ENCODE peak calls at places on chromosome 15, in six cellular contexts. I is mucosa of descending colon, R is heart left ventricle, B is pancreas, N is GM12865, G is Panc1. O is an unnamed sample.

GRCh38 chr15:40763801-40764765 is at the start of gene GCHFR:
- DNase-seq in B (peak), I (peak), R (peak), G (no peak), N (peak), O (no peak)

GRCh38 chr15:53036641-53037040 is 246.5 kb upstream of the ONECUT1 start:
- DNase-seq in I (no peak), R (no peak), G (no peak), B (no peak), N (no peak), O (no peak)

GRCh38 chr15:48722764-48723661 is 77.5 kb upstream of the FBN1 start:
- DNase-seq in I (no peak), B (no peak), N (no peak), G (no peak), R (no peak), O (no peak)

GRCh38 chr15:23877502-23878412 is 190.7 kb upstream of the NDN start:
- DNase-seq in R (peak), I (peak), G (no peak), B (peak), N (peak), O (no peak)

GRCh38 chr15:66390670-66391069 is 4.0 kb downstream of the MAP2K1 start:
- DNase-seq in B (no peak), I (peak), N (peak), G (no peak), R (no peak), O (peak)

GRCh38 chr15:39127925-39128617 is 452.8 kb upstream of the THBS1 start:
- DNase-seq in I (peak), R (no peak), N (no peak), B (no peak), G (peak), O (no peak)

GRCh38 chr15:38062679-38063078 is 128.2 kb downstream of the TMCO5A start:
- DNase-seq in B (no peak), I (no peak), G (no peak), N (no peak), R (no peak), O (no peak)

GRCh38 chr15:62850318-62850717 is 192.2 kb upstream of the TPM1 start:
- DNase-seq in G (no peak), N (no peak), I (no peak), B (peak), R (no peak), O (no peak)

GRCh38 chr15:25426896-25427610 is 11.8 kb downstream of the UBE3A start:
- DNase-seq in R (no peak), G (no peak), N (no peak), I (no peak), B (no peak), O (no peak)

GRCh38 chr15:67120839-67121540 is 55.6 kb downstream of the SMAD3 start:
- DNase-seq in G (no peak), R (peak), N (peak), B (peak), I (peak), O (no peak)

GRCh38 chr15:72341361-72341760 is 21.4 kb upstream of the CELF6 start:
- DNase-seq in I (peak), R (no peak), B (no peak), N (no peak), G (no peak), O (no peak)

GRCh38 chr15:87619161-87619960 is 637.2 kb downstream of the NTRK3 start:
- DNase-seq in N (no peak), B (no peak), I (no peak), G (no peak), R (no peak), O (no peak)

GRCh38 chr15:42131826-42132806 is 24.3 kb downstream of the PLA2G4F start:
- DNase-seq in I (no peak), R (no peak), N (no peak), B (no peak), G (no peak), O (no peak)

GRCh38 chr15:47602124-47602523 is 115.2 kb upstream of the SEMA6D start:
- DNase-seq in B (no peak), I (no peak), R (no peak), G (no peak), N (no peak), O (no peak)

GRCh38 chr15:33007295-33007855 is 187.1 kb downstream of the FMN1 start:
- DNase-seq in I (no peak), N (no peak), B (no peak), R (no peak), G (no peak), O (no peak)

DNA sequence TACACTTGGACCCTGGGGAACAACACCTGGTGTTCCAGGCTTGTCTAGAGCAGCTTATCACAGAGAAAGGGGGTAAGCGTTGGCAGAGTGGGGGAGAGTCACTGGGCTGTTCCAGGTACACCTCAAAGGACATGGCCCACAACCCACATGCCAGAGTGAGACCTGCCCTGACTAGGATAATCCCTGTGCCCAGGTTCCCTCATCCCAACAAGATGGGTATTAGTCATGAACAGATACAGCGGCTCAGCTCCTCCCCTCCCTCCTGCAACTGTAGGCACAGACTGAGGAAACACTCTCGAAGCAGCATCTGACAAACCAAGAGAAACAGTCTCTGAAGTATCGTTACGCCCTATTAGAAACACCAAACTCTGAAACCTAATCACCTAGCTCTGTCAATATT is 32.1 kb upstream of the RPS17 start:
- DNase-seq in G (no peak), B (no peak), I (no peak), N (no peak), R (no peak), O (no peak)
- TF ChIP-seq CTCF in G (no peak), B (no peak), I (no peak), N (no peak), R (no peak), O (no peak)

GRCh38 chr15:70851889-70852288 is 2.1 kb downstream of the LARP6 start:
- DNase-seq in N (no peak), G (no peak), I (no peak), R (no peak), B (no peak), O (no peak)
- H3K4me3 ChIP-seq in N (no peak), G (peak), I (no peak), R (no peak), B (no peak), O (no peak)

GRCh38 chr15:57017024-57017423 is 98.6 kb downstream of the TCF12 start:
- DNase-seq in I (no peak), R (no peak), N (peak), G (no peak), B (no peak), O (no peak)
- TF ChIP-seq CTCF in I (no peak), R (no peak), N (peak), G (peak), B (no peak), O (peak)

GRCh38 chr15:51736069-51736468 is 1.4 kb downstream of the LYSMD2 start:
- DNase-seq in B (no peak), G (no peak), R (no peak), N (peak), I (no peak), O (no peak)

GRCh38 chr15:51735211-51735610 is 2.2 kb downstream of the LYSMD2 start:
- DNase-seq in G (no peak), I (no peak), R (no peak), N (peak), B (no peak), O (no peak)

GRCh38 chr15:51732661-51733060 is 4.8 kb downstream of the LYSMD2 start:
- DNase-seq in B (no peak), I (no peak), G (no peak), R (no peak), N (no peak), O (no peak)

GRCh38 chr15:51735611-51736010 is 1.8 kb downstream of the LYSMD2 start:
- DNase-seq in G (no peak), N (peak), B (no peak), I (no peak), R (no peak), O (no peak)

DNA sequence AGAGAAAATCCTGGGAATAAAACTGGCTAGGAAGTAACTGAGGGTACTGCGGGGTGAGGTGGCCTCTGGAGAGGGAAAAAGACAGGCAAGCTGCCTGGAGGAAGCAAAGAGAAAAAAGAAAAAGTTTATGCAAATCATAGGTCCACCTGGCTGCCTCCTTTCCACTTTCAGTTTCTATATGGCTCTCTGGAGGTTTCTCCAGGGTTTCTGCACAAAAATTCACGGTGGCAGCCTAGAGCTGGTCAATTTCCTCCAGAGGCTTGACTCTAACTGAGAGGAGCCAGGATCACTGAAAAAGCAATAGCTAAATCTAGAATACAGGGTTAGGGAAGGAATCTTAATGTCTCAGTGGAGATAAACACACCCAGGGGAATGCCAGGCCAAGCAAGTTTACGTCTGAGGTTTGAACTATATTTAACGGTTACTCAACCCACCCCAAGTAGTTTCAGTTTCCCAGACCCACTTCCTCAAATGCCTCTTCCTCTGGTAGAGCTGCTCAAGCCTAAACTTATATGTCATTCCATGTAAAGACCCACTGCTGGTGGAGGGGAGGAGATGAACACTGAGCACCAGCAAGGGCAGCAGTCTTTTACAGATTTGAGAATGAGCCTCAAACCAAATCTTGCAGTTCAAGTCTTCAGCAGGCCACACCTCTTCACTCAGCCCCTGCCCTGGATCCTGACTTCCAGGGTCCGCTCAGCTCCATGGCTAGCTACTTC is 5.7 kb downstream of the LYSMD2 start:
- DNase-seq in I (peak), G (no peak), N (peak), R (no peak), B (no peak), O (peak)
- H3K4me3 ChIP-seq in I (no peak), G (peak), N (peak), R (peak), B (peak), O (peak)

GRCh38 chr15:76840830-76841460 is 64.2 kb downstream of the SCAPER start:
- DNase-seq in N (peak), R (no peak), G (peak), B (no peak), I (peak), O (no peak)
- TF ChIP-seq CTCF in N (peak), R (peak), G (peak), B (peak), I (no peak), O (peak)

GRCh38 chr15:65370885-65371284 is 6.9 kb downstream of the IGDCC3 start:
- DNase-seq in R (no peak), N (no peak), G (no peak), B (no peak), I (no peak), O (no peak)
- H3K4me3 ChIP-seq in R (no peak), N (no peak), G (no peak), B (no peak), I (no peak), O (no peak)

GRCh38 chr15:49877117-49877860 is 241.7 kb downstream of the ATP8B4 start:
- DNase-seq in N (no peak), I (no peak), B (no peak), G (no peak), R (no peak), O (no peak)

GRCh38 chr15:49877871-49878511 is 241.0 kb downstream of the ATP8B4 start:
- DNase-seq in B (no peak), I (peak), G (no peak), N (no peak), R (no peak), O (no peak)

GRCh38 chr15:49875392-49875791 is 243.6 kb downstream of the ATP8B4 start:
- DNase-seq in G (no peak), R (no peak), B (no peak), I (no peak), N (peak), O (no peak)

GRCh38 chr15:49881433-49881832 is 237.6 kb downstream of the ATP8B4 start:
- DNase-seq in N (no peak), I (no peak), B (no peak), R (no peak), G (no peak), O (no peak)

DNA sequence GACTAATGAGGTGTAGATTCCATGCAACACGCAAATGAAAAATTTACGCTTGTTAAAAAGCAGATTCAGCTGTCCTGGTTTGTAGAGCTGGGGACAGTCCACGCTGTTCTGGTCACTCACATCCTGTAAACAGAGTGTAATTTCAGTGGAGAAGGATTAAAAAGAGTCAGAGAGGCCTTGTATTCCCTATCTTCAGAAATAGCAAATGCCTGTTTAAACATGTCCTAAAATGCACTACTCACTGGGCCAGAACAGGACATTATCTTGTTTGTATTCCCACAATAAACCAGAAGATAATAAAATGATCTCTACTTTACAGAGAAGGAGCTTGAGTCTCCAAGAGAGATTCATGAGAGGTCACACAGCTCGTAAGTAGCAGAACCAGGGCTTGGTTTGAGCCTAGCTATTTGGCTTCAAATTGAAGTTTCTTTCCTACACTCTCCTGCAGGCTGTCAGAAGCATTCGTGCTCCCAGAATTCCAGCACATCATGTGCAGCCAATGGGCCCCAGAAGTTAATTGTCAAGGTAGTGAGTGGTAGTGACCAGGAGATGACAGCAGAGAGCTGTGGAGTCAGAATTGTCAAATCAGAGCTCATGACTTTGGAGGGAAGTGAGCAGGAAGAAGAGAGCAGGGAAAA is 242.5 kb downstream of the ATP8B4 start:
- DNase-seq in R (no peak), N (no peak), G (no peak), I (peak), B (no peak), O (no peak)
- TF ChIP-seq CTCF in R (peak), N (peak), G (peak), I (no peak), B (peak), O (peak)

GRCh38 chr15:57553526-57553925 is 38.2 kb upstream of the MYZAP start:
- DNase-seq in B (no peak), G (no peak), N (no peak), I (no peak), R (no peak), O (no peak)
- H3K4me3 ChIP-seq in B (no peak), G (no peak), N (no peak), I (no peak), R (no peak), O (no peak)

GRCh38 chr15:43792761-43793493 is 807 bp downstream of the SERF2 start:
- DNase-seq in R (peak), N (peak), I (peak), B (no peak), G (no peak), O (no peak)
- TF ChIP-seq CTCF in R (no peak), N (no peak), I (no peak), B (no peak), G (no peak), O (no peak)

O was measured in GM12864.